ENCODE peak calls at places on chromosome 17, in five cellular contexts. M, I, F, X and K are unnamed samples.

GRCh38 chr17:6388416-6388815 is 46.5 kb downstream of the AIPL1 start:
- DNase-seq in M (no peak), I (no peak), F (no peak), X (no peak), K (no peak)

GRCh38 chr17:38613981-38614779 is 8.4 kb upstream of the SRCIN1 start:
- DNase-seq in M (no peak), I (no peak), F (no peak), X (no peak), K (no peak)

GRCh38 chr17:63918305-63918704 is 334 bp downstream of the GH1 start:
- DNase-seq in M (peak), I (no peak), F (no peak), X (no peak), K (no peak)

GRCh38 chr17:49616546-49617205 is 41.0 kb downstream of the NXPH3 start:
- DNase-seq in M (no peak), I (no peak), F (no peak), X (no peak), K (no peak)

GRCh38 chr17:6544011-6544370 is 12.4 kb downstream of the PITPNM3 start:
- DNase-seq in M (no peak), I (no peak), F (no peak), X (no peak), K (no peak)

GRCh38 chr17:81254955-81255717 is 16.0 kb downstream of the NDUFAF8 start:
- DNase-seq in M (peak), I (peak), F (no peak), X (peak), K (no peak)

GRCh38 chr17:32491371-32492280 is 4.8 kb downstream of the CDK5R1 start:
- DNase-seq in M (no peak), I (peak), F (no peak), X (no peak), K (peak)

GRCh38 chr17:18039535-18040286 is 503 bp downstream of the GID4 start:
- DNase-seq in M (peak), I (peak), F (no peak), X (no peak), K (peak)

GRCh38 chr17:74243013-74243755 is 29.8 kb downstream of the TTYH2 start:
- DNase-seq in M (no peak), I (no peak), F (no peak), X (no peak), K (no peak)

GRCh38 chr17:75723201-75723930 is 2.1 kb downstream of the ITGB4 start:
- DNase-seq in M (no peak), I (no peak), F (no peak), X (no peak), K (no peak)

GRCh38 chr17:48814504-48814903 is 2.5 kb downstream of the TTLL6 start:
- DNase-seq in M (no peak), I (peak), F (peak), X (peak), K (peak)

GRCh38 chr17:50258647-50259483 is 15.4 kb upstream of the TMEM92 start:
- DNase-seq in M (no peak), I (no peak), F (no peak), X (peak), K (peak)

GRCh38 chr17:45751466-45751865 is 32.7 kb upstream of the CRHR1 start:
- DNase-seq in M (no peak), I (no peak), F (no peak), X (no peak), K (no peak)

GRCh38 chr17:927611-928461 is 51.7 kb downstream of the NXN start:
- DNase-seq in M (peak), I (no peak), F (no peak), X (peak), K (no peak)

GRCh38 chr17:74749262-74750038 is 1.0 kb downstream of the NHERF1 start:
- DNase-seq in M (peak), I (peak), F (peak), X (no peak), K (no peak)

GRCh38 chr17:46978489-46979022 is 497 bp downstream of the RPRML start:
- DNase-seq in M (no peak), I (no peak), F (no peak), X (no peak), K (peak)

GRCh38 chr17:79615446-79615845 is 4.6 kb upstream of the RBFOX3 start:
- DNase-seq in M (peak), I (no peak), F (no peak), X (no peak), K (no peak)

GRCh38 chr17:79614248-79614647 is 3.4 kb upstream of the RBFOX3 start:
- DNase-seq in M (peak), I (no peak), F (no peak), X (no peak), K (no peak)

GRCh38 chr17:79610151-79610645 is 653 bp downstream of the RBFOX3 start:
- DNase-seq in M (no peak), I (no peak), F (no peak), X (no peak), K (peak)

GRCh38 chr17:79613195-79613517 is 2.3 kb upstream of the RBFOX3 start:
- DNase-seq in M (peak), I (no peak), F (no peak), X (no peak), K (no peak)

GRCh38 chr17:79612468-79613194 is 1.8 kb upstream of the RBFOX3 start:
- DNase-seq in M (no peak), I (peak), F (peak), X (peak), K (peak)
- TF ChIP-seq CTCF in M (peak), I (peak), F (peak), X (peak), K (peak)

DNA sequence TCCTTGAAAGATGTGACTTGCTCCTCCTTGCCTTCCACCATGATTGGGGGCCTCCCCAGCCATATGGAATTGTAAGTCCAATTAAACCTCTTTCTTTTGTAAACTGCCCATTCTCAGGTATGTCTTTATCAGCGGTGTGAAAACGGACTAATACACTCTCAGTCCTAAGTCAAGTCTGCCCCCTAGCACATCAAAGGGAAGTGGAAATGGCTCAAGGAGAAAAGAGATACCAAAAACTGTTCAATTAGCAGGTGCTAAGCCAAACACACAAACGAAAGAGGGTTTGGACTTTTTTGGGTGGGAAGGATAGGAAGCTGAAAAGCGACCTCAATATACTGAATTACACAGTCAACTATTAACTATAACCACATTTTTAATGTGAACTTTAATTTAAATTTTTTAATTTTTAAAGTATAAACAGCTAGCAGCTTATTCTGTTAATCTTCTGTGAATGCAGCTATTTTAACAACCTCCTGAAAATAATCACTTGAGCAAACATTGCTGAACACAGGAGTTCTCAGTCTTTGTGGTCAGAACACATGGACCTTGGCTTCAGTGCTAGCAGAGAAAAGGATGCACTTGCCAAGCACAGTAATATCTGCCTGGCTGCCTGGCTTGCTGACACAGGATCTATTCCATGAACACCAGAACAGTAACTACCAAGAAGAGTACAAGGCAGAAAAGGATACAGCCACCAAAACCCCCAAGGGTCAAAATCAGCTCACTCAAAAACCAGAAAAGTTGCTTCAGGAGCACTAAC is 10.9 kb downstream of the ZNF18 start:
- DNase-seq in M (no peak), I (no peak), F (no peak), X (no peak), K (no peak)
- TF ChIP-seq CTCF in M (no peak), I (no peak), F (no peak), X (no peak), K (no peak)

GRCh38 chr17:19457830-19458271 is 46.8 kb downstream of the RNF112 start:
- DNase-seq in M (no peak), I (no peak), F (no peak), X (no peak), K (no peak)
- TF ChIP-seq CTCF in M (no peak), I (no peak), F (no peak), X (no peak), K (no peak)

DNA sequence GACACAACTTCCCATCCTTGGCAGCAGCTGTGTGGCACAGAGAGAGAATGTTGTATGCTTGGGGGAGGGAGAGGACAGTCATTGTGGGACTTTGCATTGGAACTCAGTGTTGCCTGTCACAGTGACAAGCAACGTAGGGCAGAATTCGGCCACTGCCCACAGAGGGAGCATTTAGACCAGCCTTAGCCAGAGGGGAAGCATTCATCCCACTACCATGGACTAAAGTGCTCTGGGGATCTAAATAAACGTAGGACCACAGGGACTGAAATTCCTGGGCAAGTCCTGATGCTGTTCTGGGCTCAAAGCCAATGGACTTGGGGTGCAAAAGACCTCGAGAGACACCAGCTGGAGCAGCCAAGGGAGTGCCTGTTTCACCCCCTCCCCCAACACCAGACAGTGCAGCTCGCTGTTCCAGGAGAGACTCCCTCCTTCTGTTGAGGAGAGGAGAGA is 44.9 kb downstream of the ABCA8 start:
- DNase-seq in M (peak), I (no peak), F (no peak), X (peak), K (no peak)
- TF ChIP-seq CTCF in M (no peak), I (no peak), F (no peak), X (no peak), K (no peak)

DNA sequence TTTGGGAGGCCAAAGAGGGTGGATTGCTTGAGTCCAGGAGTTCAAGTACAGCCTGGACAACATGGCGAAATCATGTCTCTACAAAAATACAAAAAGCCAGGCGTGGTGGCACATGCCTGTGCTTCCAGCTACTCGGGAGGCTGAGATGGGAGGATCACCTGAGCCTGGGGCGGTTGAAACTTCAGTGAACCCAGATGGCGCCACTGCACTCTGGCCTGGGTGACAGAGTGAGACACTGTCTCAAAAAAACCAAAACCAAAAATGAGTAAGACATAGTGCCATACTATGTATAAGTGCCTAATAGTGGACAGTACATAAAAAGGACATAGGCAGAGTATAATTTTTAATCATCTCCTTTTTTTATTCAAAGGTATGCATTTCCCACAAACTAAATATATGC is 4.0 kb downstream of the CTC1 start:
- DNase-seq in M (no peak), I (no peak), F (peak), X (no peak), K (no peak)
- TF ChIP-seq CTCF in M (no peak), I (no peak), F (no peak), X (no peak), K (no peak)

GRCh38 chr17:10403589-10403988 is 18.2 kb downstream of the MYH8 start:
- DNase-seq in M (no peak), I (no peak), F (no peak), X (no peak), K (no peak)

GRCh38 chr17:10394201-10394887 is 21.5 kb upstream of the MYH13 start:
- DNase-seq in M (no peak), I (no peak), F (no peak), X (no peak), K (peak)

GRCh38 chr17:10396529-10397163 is 23.8 kb upstream of the MYH13 start:
- DNase-seq in M (no peak), I (no peak), F (no peak), X (no peak), K (no peak)

DNA sequence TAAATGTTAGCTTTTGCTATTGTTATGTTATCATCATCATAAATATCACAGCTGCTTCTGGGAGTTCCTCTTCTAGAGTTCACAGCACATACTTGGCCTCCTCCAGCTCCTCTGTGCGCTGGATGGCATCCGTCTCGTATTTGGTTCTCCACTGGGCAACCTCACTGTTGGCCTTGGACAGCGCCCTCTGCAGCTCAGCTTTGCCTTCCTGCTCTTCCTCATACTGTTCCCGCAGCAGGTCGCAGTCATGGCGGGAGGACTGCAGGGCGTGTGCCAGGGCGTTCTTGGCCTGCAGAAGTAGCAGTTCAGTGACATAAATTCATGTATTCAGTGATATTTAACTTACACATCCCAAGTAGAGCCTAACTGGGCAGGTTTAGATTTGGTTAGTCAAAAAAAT is 23.4 kb downstream of the MYH8 start:
- DNase-seq in M (no peak), I (no peak), F (no peak), X (no peak), K (no peak)
- TF ChIP-seq CTCF in M (no peak), I (no peak), F (no peak), X (no peak), K (no peak)

DNA sequence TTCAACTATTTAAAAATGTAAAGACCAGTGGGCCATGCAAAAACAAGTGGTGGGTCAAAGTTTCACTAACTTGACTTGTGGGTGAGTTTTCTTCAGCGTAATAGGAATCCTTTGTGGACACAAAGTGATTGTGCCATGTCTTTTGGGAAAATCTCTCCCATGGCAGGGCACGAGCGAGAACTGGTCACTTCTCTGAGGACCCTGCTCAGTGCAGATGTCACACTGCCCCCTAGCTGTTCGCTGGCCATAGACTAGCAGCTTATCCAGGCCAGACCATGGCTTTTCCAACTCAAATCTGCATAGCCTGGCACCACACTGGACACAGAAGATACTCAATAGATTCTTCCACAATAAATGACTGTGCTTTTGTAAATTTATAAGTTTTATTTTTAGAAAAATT is 306.0 kb upstream of the CCL2 start:
- DNase-seq in M (no peak), I (no peak), F (no peak), X (no peak), K (no peak)
- TF ChIP-seq CTCF in M (no peak), I (peak), F (no peak), X (peak), K (peak)

DNA sequence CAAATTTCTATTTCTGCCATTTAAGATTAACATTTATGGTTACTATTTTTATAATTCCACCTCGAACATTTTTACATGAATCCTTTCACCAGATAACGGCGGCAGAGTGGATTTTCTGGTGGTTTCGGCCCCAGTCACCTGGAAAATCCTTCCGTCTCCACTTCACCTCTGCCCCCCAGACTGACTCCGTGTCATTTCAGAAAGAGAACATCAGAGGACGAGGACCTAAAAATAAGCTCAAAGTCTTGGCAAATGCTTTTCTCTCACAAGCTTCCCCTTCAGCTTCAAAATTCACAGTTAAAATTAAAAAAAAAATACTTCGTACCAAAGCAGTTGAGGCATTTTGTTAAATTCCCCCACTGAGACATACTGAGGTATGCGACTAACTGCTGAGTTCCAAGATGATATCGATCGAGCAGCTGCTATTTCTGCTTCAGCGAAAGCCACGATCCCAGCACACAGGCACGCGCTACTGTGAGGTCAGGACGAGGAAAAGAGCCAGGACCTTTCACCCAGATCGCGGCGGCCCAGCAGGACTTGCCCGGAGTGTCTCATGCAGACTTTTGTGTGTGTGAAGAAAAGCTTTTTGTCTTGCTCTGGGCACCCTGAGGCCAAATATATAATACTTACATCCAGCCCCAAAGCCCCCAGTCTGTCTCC is 36.8 kb downstream of the ASPA start:
- DNase-seq in M (no peak), I (no peak), F (no peak), X (peak), K (no peak)
- TF ChIP-seq CTCF in M (no peak), I (no peak), F (no peak), X (no peak), K (no peak)

DNA sequence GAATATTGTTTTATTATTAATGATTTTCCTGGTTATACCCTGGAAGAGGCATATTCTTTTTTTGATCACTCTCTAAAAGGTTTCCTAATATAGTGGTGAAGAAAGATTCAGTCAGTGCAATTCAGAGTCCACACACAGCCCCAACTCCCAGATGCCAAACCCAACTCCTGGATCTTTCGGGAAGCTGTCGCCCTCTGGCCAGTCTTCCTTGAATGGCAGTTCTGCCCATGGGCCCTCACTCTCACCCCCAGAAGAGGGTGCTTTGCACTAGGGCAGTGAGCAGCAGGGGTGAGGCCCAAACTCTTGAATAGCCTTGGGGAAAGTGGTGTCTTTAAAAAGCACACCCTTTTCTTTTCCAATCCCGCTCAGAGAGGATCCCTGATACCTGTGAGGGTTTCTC is 11.0 kb downstream of the KRT32 start:
- DNase-seq in M (no peak), I (no peak), F (no peak), X (no peak), K (no peak)
- TF ChIP-seq CTCF in M (no peak), I (no peak), F (no peak), X (peak), K (no peak)